ENCODE peak calls at places on chromosomes 12 and 14, in eight cellular contexts. D is hypothalamus, T is left ventricle myocardium inferior, Q is osteoblast, Y is putamen, K is COR-L47, Z is GM10248, P is lower leg skin. O is an unnamed sample.

GRCh38 chr12:57519758-57520007 is 631 bp downstream of the DDIT3 start:
- DNase-seq in K (no peak), T (no peak), Y (no peak), Q (no peak), D (no peak), Z (no peak), P (no peak), O (no peak)

GRCh38 chr12:53060721-53061276 is 10.9 kb downstream of the TNS2 start:
- DNase-seq in D (no peak), K (peak), T (no peak), P (peak), Q (peak), Y (no peak), Z (no peak), O (no peak)

GRCh38 chr12:82635263-82635662 is 51.4 kb upstream of the TMTC2 start:
- DNase-seq in K (no peak), P (no peak), Q (no peak), Z (no peak), D (no peak), T (no peak), Y (no peak), O (no peak)

GRCh38 chr14:24057271-24057670 is 5.5 kb downstream of the CARMIL3 start:
- DNase-seq in Z (no peak), T (no peak), K (no peak), Y (no peak), D (no peak), P (no peak), Q (peak), O (no peak)

GRCh38 chr12:112750971-112751370 is 40.6 kb upstream of the RPH3A start:
- DNase-seq in D (no peak), T (no peak), Y (no peak), Q (no peak), K (no peak), Z (no peak), P (no peak), O (no peak)

GRCh38 chr14:92877757-92878431 is 45.1 kb upstream of the CHGA start:
- DNase-seq in K (no peak), D (no peak), T (peak), P (no peak), Q (no peak), Y (no peak), Z (no peak), O (peak)

GRCh38 chr12:54421175-54421872 is 2.3 kb upstream of the ITGA5 start:
- DNase-seq in D (no peak), Z (no peak), Q (peak), T (peak), K (no peak), Y (no peak), P (peak), O (peak)

GRCh38 chr12:22318122-22318737 is 16.3 kb downstream of the ST8SIA1 start:
- DNase-seq in K (no peak), Z (no peak), D (peak), P (no peak), Y (peak), Q (no peak), T (no peak), O (no peak)

GRCh38 chr12:113855998-113856397 is 110.1 kb downstream of the RBM19 start:
- DNase-seq in K (no peak), P (no peak), D (no peak), Z (no peak), Q (peak), T (peak), Y (no peak), O (no peak)

GRCh38 chr12:52006726-52007157 is at the start of gene TAMALIN:
- DNase-seq in Y (no peak), Q (peak), Z (peak), K (peak), P (peak), D (peak), T (peak), O (peak)

GRCh38 chr12:46371718-46372130 is 849 bp downstream of the SLC38A2 start:
- DNase-seq in D (peak), Z (peak), Y (no peak), K (peak), T (peak), Q (peak), P (peak), O (peak)

GRCh38 chr14:21852061-21852664 is 178.5 kb upstream of the OR4E1 start:
- DNase-seq in P (no peak), Z (peak), D (peak), Y (peak), T (no peak), Q (no peak), K (peak), O (no peak)

GRCh38 chr14:99971929-99972747 is 93.1 kb upstream of the EVL start:
- DNase-seq in D (peak), T (no peak), K (peak), Q (peak), Z (no peak), P (no peak), Y (no peak), O (no peak)

GRCh38 chr12:47773062-47773857 is at the start of gene SLC48A1:
- DNase-seq in K (peak), P (no peak), Z (peak), Q (peak), D (peak), T (peak), Y (peak), O (peak)

GRCh38 chr12:14216405-14217294 is 148.8 kb upstream of the ATF7IP start:
- DNase-seq in Q (no peak), Y (no peak), D (no peak), P (no peak), Z (no peak), K (no peak), T (no peak), O (no peak)

O was measured in heart left ventricle.